ENCODE peak calls at places on chromosomes 7 and 10, in seven cellular contexts. F is A673, M is psoas muscle, W is hepatocyte, H is Peyer's patch, N is mucosa of descending colon, R is brain microvascular endothelial cell. P is an unnamed sample.

GRCh38 chr7:28955723-28956607 is 2.2 kb downstream of the TRIL start:
- DNase-seq in F (peak; percentile 78), M (peak; percentile 82), W (peak; percentile 89), H (peak; percentile 91), N (peak; percentile 89), R (no peak), P (peak; percentile 37)

GRCh38 chr10:3467052-3467906 is 294.7 kb upstream of the PITRM1 start:
- DNase-seq in F (peak; percentile 41), M (peak; percentile 84), W (peak; percentile 44), H (no peak), N (peak; percentile 67), R (peak; percentile 94), P (no peak)

GRCh38 chr7:111516612-111517011 is 45.7 kb downstream of the IMMP2L start:
- DNase-seq in F (no peak), M (no peak), W (no peak), H (no peak), N (no peak), R (no peak), P (no peak)

GRCh38 chr7:34389332-34390078 is 268.5 kb upstream of the NPSR1 start:
- DNase-seq in F (no peak), M (no peak), W (no peak), H (no peak), N (no peak), R (no peak), P (no peak)

GRCh38 chr10:89574348-89574747 is 39.0 kb upstream of the SLC16A12 start:
- DNase-seq in F (no peak), M (no peak), W (no peak), H (no peak), N (no peak), R (peak; percentile 29), P (no peak)

GRCh38 chr7:47501406-47501805 is 80.5 kb downstream of the TNS3 start:
- DNase-seq in F (no peak), M (no peak), W (peak; percentile 67), H (no peak), N (no peak), R (peak; percentile 97), P (no peak)

GRCh38 chr10:101258179-101258885 is 29.1 kb upstream of the LBX1 start:
- DNase-seq in F (peak; percentile 16), M (no peak), W (no peak), H (no peak), N (no peak), R (no peak), P (no peak)

GRCh38 chr10:133353988-133354605 is 3.7 kb downstream of the FUOM start:
- DNase-seq in F (no peak), M (no peak), W (no peak), H (no peak), N (no peak), R (no peak), P (no peak)

GRCh38 chr10:71621783-71622526 is 97.6 kb downstream of the C10orf105 start:
- DNase-seq in F (no peak), M (peak; percentile 41), W (peak; percentile 73), H (no peak), N (no peak), R (peak; percentile 29), P (no peak)

GRCh38 chr10:124240721-124241350 is 147.4 kb upstream of the CHST15 start:
- DNase-seq in F (no peak), M (no peak), W (no peak), H (peak; percentile 27), N (no peak), R (no peak), P (no peak)

GRCh38 chr10:70599791-70600190 is 2.8 kb downstream of the PRF1 start:
- DNase-seq in F (no peak), M (no peak), W (no peak), H (no peak), N (no peak), R (no peak), P (no peak)

GRCh38 chr10:89466599-89467035 is 52.2 kb downstream of the IFIT5 start:
- DNase-seq in F (peak; percentile 64), M (no peak), W (peak; percentile 65), H (no peak), N (no peak), R (peak; percentile 42), P (no peak)

GRCh38 chr10:71136036-71136690 is 76.2 kb upstream of the UNC5B start:
- DNase-seq in F (peak; percentile 38), M (no peak), W (no peak), H (no peak), N (no peak), R (no peak), P (no peak)

GRCh38 chr10:119281581-119282071 is 74.3 kb downstream of the GRK5 start:
- DNase-seq in F (peak; percentile 78), M (peak; percentile 81), W (no peak), H (no peak), N (no peak), R (no peak), P (no peak)

DNA sequence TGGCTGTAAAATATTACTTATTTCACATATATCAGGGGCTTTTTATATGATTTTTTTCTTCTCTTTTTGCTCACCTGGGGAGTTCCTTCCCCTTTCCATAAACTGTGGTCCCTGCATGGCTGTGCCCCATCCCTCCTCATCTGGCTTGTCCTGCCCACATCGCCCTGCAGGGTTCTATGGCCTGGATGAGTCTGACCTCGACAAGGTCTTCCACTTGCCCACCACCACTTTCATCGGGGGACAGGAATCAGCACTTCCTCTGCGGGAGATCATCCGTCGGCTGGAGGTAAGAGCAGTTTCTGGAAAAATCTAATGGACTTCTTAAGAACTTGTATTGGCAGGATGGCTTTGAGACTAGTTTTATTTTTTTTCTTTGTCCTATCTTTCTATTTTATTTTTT is 60.1 kb downstream of the OGDH start:
- DNase-seq in F (no peak), M (no peak), W (no peak), H (no peak), N (no peak), R (no peak), P (no peak)
- H3K4me3 ChIP-seq in F (no peak overlapping the region), M (no peak overlapping the region), W (no peak overlapping the region), H (no peak overlapping the region), N (no peak overlapping the region), R (no peak overlapping the region), P (no peak overlapping the region)

GRCh38 chr7:1494447-1494846 is 9.7 kb downstream of the INTS1 start:
- DNase-seq in F (no peak), M (no peak), W (no peak), H (no peak), N (no peak), R (no peak), P (no peak)
- H3K36me3 ChIP-seq in F (peaks cover 24% of the 10 kb centered on the region), M (peaks cover 90% of the 10 kb centered on the region), W (no peaks in the 10 kb centered on the region), H (no peaks in the 10 kb centered on the region), N (peaks cover 15% of the 10 kb centered on the region), R (peaks cover 33% of the 10 kb centered on the region), P (peaks cover 38% of the 10 kb centered on the region)

DNA sequence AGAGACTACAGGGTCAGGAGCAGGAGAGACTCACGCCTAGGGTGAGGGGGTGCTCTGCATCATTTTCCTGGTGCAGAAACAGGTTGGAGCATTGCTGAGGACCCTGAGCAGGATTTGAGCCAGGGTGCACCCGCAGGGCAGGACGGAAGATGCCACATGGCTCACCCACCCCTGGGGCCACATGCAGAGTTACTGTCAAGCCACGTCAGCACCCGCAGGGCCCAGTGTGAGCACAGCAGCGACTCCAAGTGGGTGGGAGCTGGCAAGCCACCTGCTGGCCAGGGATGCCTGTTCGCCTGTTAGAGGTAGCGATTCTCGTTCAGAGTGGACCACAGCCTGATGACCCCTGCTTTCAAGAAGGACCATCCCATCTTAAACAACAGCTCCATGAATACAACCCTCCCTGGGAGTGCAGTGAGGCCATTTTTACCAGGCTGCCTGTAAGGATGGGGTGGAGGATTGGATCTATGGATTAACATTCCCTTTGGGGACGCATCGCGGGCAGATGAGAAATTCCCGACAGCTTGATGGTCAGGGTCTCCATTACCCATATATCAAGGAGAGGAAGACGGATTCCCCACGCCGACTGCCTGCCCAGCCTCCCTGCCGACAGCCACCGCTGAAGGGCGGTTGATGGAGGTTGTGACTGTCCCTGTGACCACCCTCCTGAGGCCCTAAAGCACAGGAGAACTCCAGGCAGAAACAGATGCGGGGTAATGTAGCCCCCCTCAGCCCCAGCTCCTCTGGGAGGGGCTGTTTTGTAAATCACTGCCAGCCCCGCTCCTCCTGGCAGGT is 101.1 kb upstream of the RET start:
- DNase-seq in F (no peak), M (no peak), W (no peak), H (no peak), N (no peak), R (no peak), P (no peak)
- TF ChIP-seq CTCF in F (peak; percentile 32), M (no peak), W (no peak), H (no peak), N (no peak), R (no peak), P (no peak)

GRCh38 chr10:95303950-95304349 is 13.1 kb upstream of the PDLIM1 start:
- DNase-seq in F (no peak), M (no peak), W (no peak), H (no peak), N (no peak), R (no peak), P (no peak)
- H3K4me3 ChIP-seq in F (no peak overlapping the region), M (no peak overlapping the region), W (no peak overlapping the region), H (no peak overlapping the region), N (no peak overlapping the region), R (no peak overlapping the region), P (no peak overlapping the region)

GRCh38 chr7:2220030-2220429 is 12.7 kb downstream of the MAD1L1 start:
- DNase-seq in F (no peak), M (no peak), W (no peak), H (no peak), N (no peak), R (no peak), P (no peak)
- H3K36me3 ChIP-seq in F (peaks cover 50% of the 10 kb centered on the region), M (peaks cover 74% of the 10 kb centered on the region), W (no peaks in the 10 kb centered on the region), H (no peaks in the 10 kb centered on the region), N (no peaks in the 10 kb centered on the region), R (peaks cover 34% of the 10 kb centered on the region), P (peaks cover 60% of the 10 kb centered on the region)

DNA sequence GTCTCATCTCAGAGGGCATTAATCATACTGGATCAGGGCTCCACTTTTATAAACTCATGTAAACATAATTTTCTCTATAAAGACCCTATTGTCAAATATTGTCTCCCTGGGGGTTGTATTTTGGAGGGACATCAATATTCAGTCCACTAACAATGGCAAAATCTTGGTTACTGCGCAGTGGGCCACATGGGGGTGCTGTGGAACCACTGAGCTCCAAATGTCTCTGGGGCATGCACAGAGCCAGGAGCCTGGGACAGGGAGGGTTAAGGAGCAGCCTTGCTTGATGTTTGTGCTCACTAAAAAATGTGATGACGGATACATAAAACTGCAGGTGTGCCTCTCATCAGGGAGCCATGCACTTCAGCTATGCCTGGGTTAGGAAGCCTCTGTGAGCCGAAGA is 62.1 kb upstream of the PRSS58 start:
- DNase-seq in F (no peak), M (no peak), W (no peak), H (no peak), N (no peak), R (no peak), P (no peak)
- TF ChIP-seq CTCF in F (peak; percentile 54), M (no peak), W (peak; percentile 18), H (no peak), N (no peak), R (peak; percentile 69), P (peak; percentile 67)

DNA sequence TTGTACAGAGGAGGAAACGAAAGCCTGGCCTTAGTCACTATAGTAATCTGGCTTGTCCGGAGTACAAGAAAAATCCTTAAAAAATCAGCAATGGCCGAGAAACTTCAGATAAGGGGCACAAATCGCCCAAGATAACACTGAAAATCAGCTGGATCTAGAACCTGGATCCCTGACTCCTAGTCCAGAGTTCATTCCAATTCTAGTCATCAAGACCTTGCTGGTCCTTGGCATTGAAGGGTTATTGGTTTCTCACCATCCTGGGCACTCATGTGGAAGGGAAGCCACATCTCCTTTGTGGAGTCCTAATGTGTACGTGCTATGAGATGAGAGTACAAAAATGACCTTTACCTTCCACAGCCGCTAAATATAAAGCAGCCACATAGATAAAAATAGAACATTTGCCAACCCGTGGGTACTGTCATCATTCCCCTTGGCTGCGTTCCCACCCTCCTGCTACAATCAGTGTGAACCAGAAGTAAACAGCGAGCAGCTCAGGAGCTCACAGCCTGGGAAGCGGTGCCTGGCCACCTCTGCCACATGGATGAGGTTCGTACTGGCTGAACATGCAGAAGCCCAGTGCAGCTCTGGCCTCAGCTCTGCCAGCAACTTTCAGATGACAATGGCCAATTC is 116.0 kb upstream of the PDLIM1 start:
- DNase-seq in F (no peak), M (peak; percentile 75), W (peak; percentile 72), H (peak; percentile 62), N (peak; percentile 85), R (no peak), P (no peak)
- H3K4me3 ChIP-seq in F (no peak overlapping the region), M (peak overlapping the region; percentile 16), W (no peak overlapping the region), H (no peak overlapping the region), N (no peak overlapping the region), R (no peak overlapping the region), P (no peak overlapping the region)